ENCODE peak calls at places on chromosomes 13 and 19, in seven cellular contexts. X is PC-3; U is AML-193; S is SW 1271; Y is sigmoid colon; Z is transverse colon; N is stimulated activated CD4-positive, alpha-beta T cell treated with anti-CD3 and anti-CD28 coated beads, Interleukin-1b, Interleukin-23, amount 100 ng/mL, for 24 hours. C is an unnamed sample.

GRCh38 chr13:46795321-46795720 is 1.6 kb downstream of the ESD start:
- DNase-seq in Z (no peak), Y (no peak), X (no peak), U (no peak), N (no peak), S (no peak), C (no peak)

GRCh38 chr13:40193290-40194203 is 472.9 kb downstream of the FOXO1 start:
- DNase-seq in S (no peak), U (no peak), Z (no peak), N (no peak), X (no peak), Y (peak), C (no peak)

GRCh38 chr13:25945596-25945995 is 106.2 kb downstream of the SHISA2 start:
- DNase-seq in S (no peak), Z (no peak), Y (no peak), X (no peak), U (no peak), N (no peak), C (no peak)

GRCh38 chr13:108980237-108980636 is 350.8 kb downstream of the MYO16 start:
- DNase-seq in N (no peak), Z (no peak), Y (no peak), S (no peak), U (no peak), X (no peak), C (no peak)

GRCh38 chr13:37023871-37024270 is 23.3 kb downstream of the EXOSC8 start:
- DNase-seq in Y (no peak), S (no peak), Z (no peak), N (no peak), U (no peak), X (peak), C (no peak)

GRCh38 chr19:27971071-27971470 is 1241.9 kb downstream of the UQCRFS1 start:
- DNase-seq in Z (no peak), N (no peak), X (peak), S (no peak), Y (no peak), U (no peak), C (no peak)

GRCh38 chr19:55620410-55620809 is 4.0 kb downstream of the ZNF784 start:
- DNase-seq in S (no peak), N (no peak), U (peak), Y (no peak), X (no peak), Z (no peak), C (no peak)

GRCh38 chr13:99596180-99596579 is 94.9 kb downstream of the TM9SF2 start:
- DNase-seq in Y (no peak), U (no peak), X (no peak), Z (no peak), N (no peak), S (no peak), C (no peak)

GRCh38 chr19:56721714-56722113 is 50.2 kb upstream of the ZNF835 start:
- DNase-seq in S (no peak), Y (no peak), Z (no peak), N (no peak), X (no peak), U (no peak), C (no peak)

GRCh38 chr13:25167775-25168174 is 4.3 kb downstream of the AMER2 start:
- DNase-seq in N (no peak), U (no peak), S (no peak), X (no peak), Y (no peak), Z (no peak), C (no peak)

GRCh38 chr13:76803831-76804230 is 82.4 kb downstream of the KCTD12 start:
- DNase-seq in X (no peak), S (no peak), U (peak), Y (no peak), N (no peak), Z (no peak), C (no peak)

GRCh38 chr13:33016414-33017409 is at the start of gene KL:
- DNase-seq in S (no peak), N (no peak), Z (peak), Y (peak), X (no peak), U (no peak), C (no peak)

GRCh38 chr13:51729853-51730553 is 74.0 kb downstream of the DHRS12 start:
- DNase-seq in N (peak), Z (peak), S (peak), Y (peak), X (peak), U (no peak), C (peak)

GRCh38 chr19:15464394-15465385 is at the start of gene RASAL3:
- DNase-seq in X (no peak), Y (no peak), U (peak), Z (peak), S (no peak), N (no peak), C (peak)

GRCh38 chr19:58181902-58182576 is 822 bp upstream of the ZNF274 start:
- DNase-seq in S (peak), U (peak), Y (no peak), X (peak), Z (peak), N (peak), C (peak)

GRCh38 chr19:33429891-33430673 is 56.6 kb downstream of the CEBPG start:
- DNase-seq in X (no peak), N (no peak), Y (peak), U (no peak), Z (no peak), S (no peak), C (peak)

GRCh38 chr19:16340654-16341053 is 16.0 kb downstream of the KLF2 start:
- DNase-seq in X (no peak), Z (no peak), U (no peak), S (no peak), N (no peak), Y (no peak), C (no peak)

GRCh38 chr19:6100284-6100915 is 9.9 kb downstream of the RFX2 start:
- DNase-seq in Y (no peak), U (peak), S (no peak), X (no peak), Z (no peak), N (peak), C (peak)

GRCh38 chr13:60756306-60756705 is 359.3 kb downstream of the TDRD3 start:
- DNase-seq in S (no peak), X (peak), Y (no peak), N (no peak), Z (no peak), U (no peak), C (no peak)

C was measured in activated effector memory CD4-positive, alpha-beta T cell treated with anti-CD3 and anti-CD28 coated beads, Interleukin-2, amount 50 U/mL, for 16 hours.